ENCODE peak calls at places on chromosomes 13 and 19, in four cellular contexts. One of them, this sample, is unnamed.

GRCh38 chr13:110874508-110874960 is 40.3 kb downstream of the ANKRD10 start:
- DNase-seq in endodermal cell: peak; percentile 94
- DNase-seq in AG04450: no peak
- DNase-seq in A673: peak; percentile 86
- DNase-seq in this sample: peak; percentile 52

GRCh38 chr19:7831452-7831851 is 1.4 kb downstream of the EVI5L start:
- DNase-seq in endodermal cell: peak; percentile 86
- DNase-seq in AG04450: no peak
- DNase-seq in A673: peak; percentile 26
- DNase-seq in this sample: no peak

GRCh38 chr13:36088001-36088400 is 43.2 kb downstream of the DCLK1 start:
- DNase-seq in endodermal cell: no peak
- DNase-seq in AG04450: no peak
- DNase-seq in A673: no peak
- DNase-seq in this sample: peak; percentile 54

GRCh38 chr19:46081928-46082727 is 41.3 kb upstream of the IGFL4 start:
- DNase-seq in endodermal cell: peak; percentile 58
- DNase-seq in AG04450: no peak
- DNase-seq in A673: peak; percentile 70
- DNase-seq in this sample: peak; percentile 58

GRCh38 chr19:6108721-6109633 is 1.3 kb downstream of the RFX2 start:
- DNase-seq in endodermal cell: peak; percentile 70
- DNase-seq in AG04450: no peak
- DNase-seq in A673: peak; percentile 58
- DNase-seq in this sample: no peak

GRCh38 chr13:110475550-110476219 is 85.8 kb downstream of the RAB20 start:
- DNase-seq in endodermal cell: no peak
- DNase-seq in AG04450: no peak
- DNase-seq in A673: no peak
- DNase-seq in this sample: no peak

GRCh38 chr13:97535619-97536018 is 101.7 kb downstream of the RAP2A start:
- DNase-seq in endodermal cell: no peak
- DNase-seq in AG04450: no peak
- DNase-seq in A673: no peak
- DNase-seq in this sample: no peak

GRCh38 chr19:31518626-31519025 is 169.4 kb upstream of the TSHZ3 start:
- DNase-seq in endodermal cell: peak; percentile 57
- DNase-seq in AG04450: no peak
- DNase-seq in A673: no peak
- DNase-seq in this sample: no peak

GRCh38 chr19:4284176-4284958 is 5.3 kb downstream of the SHD start:
- DNase-seq in endodermal cell: peak; percentile 93
- DNase-seq in AG04450: no peak
- DNase-seq in A673: peak; percentile 60
- DNase-seq in this sample: no peak

GRCh38 chr19:41505105-41505504 is 62.1 kb downstream of the ERICH4 start:
- DNase-seq in endodermal cell: peak; percentile 13
- DNase-seq in AG04450: no peak
- DNase-seq in A673: no peak
- DNase-seq in this sample: no peak

GRCh38 chr19:39127812-39128510 is 2.4 kb downstream of the PAK4 start:
- DNase-seq in endodermal cell: no peak
- DNase-seq in AG04450: no peak
- DNase-seq in A673: no peak
- DNase-seq in this sample: peak; percentile 77

GRCh38 chr19:48121909-48122371 is 11.3 kb upstream of the PLA2G4C start:
- DNase-seq in endodermal cell: no peak
- DNase-seq in AG04450: no peak
- DNase-seq in A673: peak; percentile 55
- DNase-seq in this sample: no peak

GRCh38 chr13:50893211-50893852 is 16.3 kb upstream of the RNASEH2B start:
- DNase-seq in endodermal cell: no peak
- DNase-seq in AG04450: no peak
- DNase-seq in A673: peak; percentile 10
- DNase-seq in this sample: no peak

GRCh38 chr19:38304352-38304865 is 358 bp downstream of the C19orf33 start:
- DNase-seq in endodermal cell: peak; percentile 74
- DNase-seq in AG04450: no peak
- DNase-seq in A673: no peak
- DNase-seq in this sample: no peak

GRCh38 chr19:3034845-3035541 is 5.9 kb upstream of the TLE2 start:
- DNase-seq in endodermal cell: no peak
- DNase-seq in AG04450: no peak
- DNase-seq in A673: no peak
- DNase-seq in this sample: no peak

This sample was measured in NCI-H2029 treated with DMSO at 0.1 percent for 48 hours.